ENCODE peak calls at places on chromosomes 4 and X, in nine cellular contexts. One of them, this sample, is unnamed.

GRCh38 chrX:149004936-149005335 is 500.2 kb downstream of the IDS start:
- DNase-seq in amygdala: no peak
- DNase-seq in stimulated activated CD4-positive, alpha-beta T cell treated with anti-CD3 and anti-CD28 coated beads, TNF-alpha, amount 100 ng/mL, for 48 hours: no peak
- DNase-seq in cardiac septum: no peak
- DNase-seq in germinal center: no peak
- DNase-seq in T follicular helper cell: no peak
- DNase-seq in transverse colon: no peak
- DNase-seq in NCI-H524 treated with DMSO at 0.1 percent for 48 hours: no peak
- DNase-seq in ovary: no peak
- DNase-seq in this sample: no peak

GRCh38 chr4:67750691-67751090 is 3.5 kb downstream of the GNRHR start:
- DNase-seq in NCI-H524 treated with DMSO at 0.1 percent for 48 hours: no peak
- DNase-seq in germinal center: no peak
- DNase-seq in T follicular helper cell: no peak
- DNase-seq in cardiac septum: no peak
- DNase-seq in amygdala: no peak
- DNase-seq in stimulated activated CD4-positive, alpha-beta T cell treated with anti-CD3 and anti-CD28 coated beads, TNF-alpha, amount 100 ng/mL, for 48 hours: no peak
- DNase-seq in ovary: no peak
- DNase-seq in transverse colon: no peak
- DNase-seq in this sample: no peak

GRCh38 chr4:184417802-184418511 is 56.4 kb downstream of the IRF2 start:
- DNase-seq in cardiac septum: no peak
- DNase-seq in ovary: no peak
- DNase-seq in germinal center: no peak
- DNase-seq in T follicular helper cell: no peak
- DNase-seq in NCI-H524 treated with DMSO at 0.1 percent for 48 hours: no peak
- DNase-seq in amygdala: no peak
- DNase-seq in transverse colon: no peak
- DNase-seq in stimulated activated CD4-positive, alpha-beta T cell treated with anti-CD3 and anti-CD28 coated beads, TNF-alpha, amount 100 ng/mL, for 48 hours: no peak
- DNase-seq in this sample: no peak

GRCh38 chr4:104286867-104287266 is 207.8 kb downstream of the CXXC4 start:
- DNase-seq in T follicular helper cell: no peak
- DNase-seq in stimulated activated CD4-positive, alpha-beta T cell treated with anti-CD3 and anti-CD28 coated beads, TNF-alpha, amount 100 ng/mL, for 48 hours: no peak
- DNase-seq in transverse colon: no peak
- DNase-seq in NCI-H524 treated with DMSO at 0.1 percent for 48 hours: no peak
- DNase-seq in ovary: no peak
- DNase-seq in amygdala: no peak
- DNase-seq in cardiac septum: no peak
- DNase-seq in germinal center: no peak
- DNase-seq in this sample: no peak

GRCh38 chrX:118615141-118615540 is 112.3 kb upstream of the IL13RA1 start:
- DNase-seq in T follicular helper cell: no peak
- DNase-seq in transverse colon: no peak
- DNase-seq in NCI-H524 treated with DMSO at 0.1 percent for 48 hours: no peak
- DNase-seq in cardiac septum: no peak
- DNase-seq in stimulated activated CD4-positive, alpha-beta T cell treated with anti-CD3 and anti-CD28 coated beads, TNF-alpha, amount 100 ng/mL, for 48 hours: no peak
- DNase-seq in amygdala: no peak
- DNase-seq in ovary: no peak
- DNase-seq in germinal center: no peak
- DNase-seq in this sample: no peak

GRCh38 chr4:82569076-82569475 is 7.3 kb upstream of the TMEM150C start:
- DNase-seq in transverse colon: no peak
- DNase-seq in T follicular helper cell: no peak
- DNase-seq in amygdala: no peak
- DNase-seq in cardiac septum: no peak
- DNase-seq in germinal center: no peak
- DNase-seq in stimulated activated CD4-positive, alpha-beta T cell treated with anti-CD3 and anti-CD28 coated beads, TNF-alpha, amount 100 ng/mL, for 48 hours: no peak
- DNase-seq in NCI-H524 treated with DMSO at 0.1 percent for 48 hours: no peak
- DNase-seq in ovary: no peak
- DNase-seq in this sample: no peak

GRCh38 chrX:40154853-40155616 is 57.3 kb upstream of the BCOR start:
- DNase-seq in NCI-H524 treated with DMSO at 0.1 percent for 48 hours: peak
- DNase-seq in germinal center: no peak
- DNase-seq in ovary: peak
- DNase-seq in amygdala: no peak
- DNase-seq in T follicular helper cell: no peak
- DNase-seq in transverse colon: peak
- DNase-seq in cardiac septum: peak
- DNase-seq in stimulated activated CD4-positive, alpha-beta T cell treated with anti-CD3 and anti-CD28 coated beads, TNF-alpha, amount 100 ng/mL, for 48 hours: no peak
- DNase-seq in this sample: peak

GRCh38 chr4:1604181-1604705 is 79.9 kb downstream of the FAM53A start:
- DNase-seq in transverse colon: no peak
- DNase-seq in amygdala: no peak
- DNase-seq in cardiac septum: peak
- DNase-seq in germinal center: no peak
- DNase-seq in ovary: no peak
- DNase-seq in T follicular helper cell: no peak
- DNase-seq in stimulated activated CD4-positive, alpha-beta T cell treated with anti-CD3 and anti-CD28 coated beads, TNF-alpha, amount 100 ng/mL, for 48 hours: no peak
- DNase-seq in NCI-H524 treated with DMSO at 0.1 percent for 48 hours: no peak
- DNase-seq in this sample: no peak

GRCh38 chr4:8580321-8581093 is at the start of gene GPR78:
- DNase-seq in ovary: peak
- DNase-seq in germinal center: peak
- DNase-seq in T follicular helper cell: no peak
- DNase-seq in amygdala: no peak
- DNase-seq in stimulated activated CD4-positive, alpha-beta T cell treated with anti-CD3 and anti-CD28 coated beads, TNF-alpha, amount 100 ng/mL, for 48 hours: peak
- DNase-seq in transverse colon: peak
- DNase-seq in cardiac septum: peak
- DNase-seq in NCI-H524 treated with DMSO at 0.1 percent for 48 hours: no peak
- DNase-seq in this sample: no peak

GRCh38 chr4:111362891-111363290 is 740.0 kb upstream of the PITX2 start:
- DNase-seq in germinal center: no peak
- DNase-seq in stimulated activated CD4-positive, alpha-beta T cell treated with anti-CD3 and anti-CD28 coated beads, TNF-alpha, amount 100 ng/mL, for 48 hours: no peak
- DNase-seq in T follicular helper cell: no peak
- DNase-seq in transverse colon: no peak
- DNase-seq in NCI-H524 treated with DMSO at 0.1 percent for 48 hours: no peak
- DNase-seq in amygdala: no peak
- DNase-seq in cardiac septum: no peak
- DNase-seq in ovary: no peak
- DNase-seq in this sample: no peak

GRCh38 chr4:140049924-140050681 is 103.9 kb downstream of the MAML3 start:
- DNase-seq in amygdala: no peak
- DNase-seq in NCI-H524 treated with DMSO at 0.1 percent for 48 hours: peak
- DNase-seq in cardiac septum: no peak
- DNase-seq in transverse colon: no peak
- DNase-seq in stimulated activated CD4-positive, alpha-beta T cell treated with anti-CD3 and anti-CD28 coated beads, TNF-alpha, amount 100 ng/mL, for 48 hours: no peak
- DNase-seq in germinal center: peak
- DNase-seq in T follicular helper cell: no peak
- DNase-seq in ovary: no peak
- DNase-seq in this sample: no peak

GRCh38 chr4:125168531-125168930 is 146.2 kb upstream of the FAT4 start:
- DNase-seq in NCI-H524 treated with DMSO at 0.1 percent for 48 hours: no peak
- DNase-seq in T follicular helper cell: no peak
- DNase-seq in amygdala: no peak
- DNase-seq in transverse colon: no peak
- DNase-seq in stimulated activated CD4-positive, alpha-beta T cell treated with anti-CD3 and anti-CD28 coated beads, TNF-alpha, amount 100 ng/mL, for 48 hours: no peak
- DNase-seq in cardiac septum: no peak
- DNase-seq in ovary: no peak
- DNase-seq in germinal center: no peak
- DNase-seq in this sample: no peak

This sample was measured in B cell.